ENCODE peak calls at places on chromosomes 13 and 19, in ten cellular contexts. M is GM23248, J is HCT116, G is PC-9, T is PC-3, L is OCI-LY7, N is Karpas-422, S is SK-N-SH, X is MM.1S, W is GM23338. Q is an unnamed sample.

GRCh38 chr13:21420706-21421105 is 38.4 kb downstream of the ZDHHC20 start:
- DNase-seq in L (no peak), W (no peak), S (no peak), X (no peak), J (no peak), M (peak; percentile 61), G (no peak), T (peak; percentile 8), N (no peak), Q (peak; percentile 17)

GRCh38 chr19:48933382-48933932 is at the start of gene DHDH:
- DNase-seq in N (peak; percentile 96), G (peak; percentile 93), W (peak; percentile 100), T (peak; percentile 93), X (peak; percentile 95), M (peak; percentile 71), S (peak; percentile 87), J (peak; percentile 92), L (peak; percentile 43), Q (peak; percentile 93)

GRCh38 chr19:4732680-4733114 is 9.1 kb upstream of the DPP9 start:
- DNase-seq in S (peak; percentile 87), G (peak; percentile 35), M (peak; percentile 75), X (peak; percentile 82), L (peak; percentile 85), W (peak; percentile 91), T (peak; percentile 87), J (peak; percentile 58), N (peak; percentile 91), Q (peak; percentile 75)

GRCh38 chr19:41887711-41888382 is 4.9 kb downstream of the ARHGEF1 start:
- DNase-seq in M (peak; percentile 49), J (peak; percentile 93), S (no peak), L (peak; percentile 89), N (no peak), G (peak; percentile 93), X (no peak), W (peak; percentile 92), T (peak; percentile 95), Q (peak; percentile 87)

GRCh38 chr19:12939292-12939606 is 840 bp downstream of the CALR start:
- DNase-seq in W (no peak), S (no peak), M (peak; percentile 90), L (peak; percentile 66), J (no peak), G (no peak), X (peak; percentile 64), N (peak; percentile 68), T (peak; percentile 18), Q (no peak)

GRCh38 chr19:55546822-55547614 is 1.7 kb upstream of the SBK3 start:
- DNase-seq in W (peak; percentile 46), L (no peak), G (peak; percentile 81), N (no peak), J (no peak), X (no peak), M (peak; percentile 79), T (peak; percentile 92), S (no peak), Q (peak; percentile 43)

GRCh38 chr19:49988433-49988832 is 27.5 kb upstream of the SIGLEC11 start:
- DNase-seq in N (no peak), T (peak; percentile 87), S (no peak), M (peak; percentile 80), X (no peak), L (no peak), W (no peak), J (no peak), G (no peak), Q (no peak)

GRCh38 chr13:76822691-76823267 is 63.4 kb downstream of the KCTD12 start:
- DNase-seq in T (peak; percentile 53), G (no peak), J (no peak), S (no peak), M (peak; percentile 74), L (peak; percentile 8), X (peak; percentile 53), W (no peak), N (peak; percentile 67), Q (no peak)

GRCh38 chr13:110576736-110577476 is 15.4 kb upstream of the RAB20 start:
- DNase-seq in M (no peak), X (no peak), S (no peak), G (no peak), J (no peak), W (no peak), T (no peak), N (no peak), L (no peak), Q (no peak)

GRCh38 chr13:22064854-22065646 is 394.2 kb downstream of the FGF9 start:
- DNase-seq in J (no peak), T (no peak), L (no peak), S (no peak), N (no peak), W (no peak), M (no peak), X (no peak), G (no peak), Q (no peak)

GRCh38 chr19:53511933-53512374 is 26.0 kb upstream of the ZNF331 start:
- DNase-seq in M (peak; percentile 83), T (peak; percentile 63), G (peak; percentile 44), W (peak; percentile 96), X (no peak), L (peak; percentile 59), J (peak; percentile 7), S (peak; percentile 79), N (peak; percentile 92), Q (peak; percentile 83)

GRCh38 chr13:73767747-73768315 is 366.4 kb downstream of the KLF12 start:
- DNase-seq in S (peak; percentile 22), G (no peak), J (no peak), N (peak; percentile 52), L (peak; percentile 37), W (peak; percentile 59), M (no peak), T (peak; percentile 27), X (no peak), Q (no peak)

GRCh38 chr13:20714563-20715339 is 11.3 kb downstream of the IL17D start:
- DNase-seq in T (no peak), L (no peak), W (no peak), M (peak; percentile 88), X (no peak), S (no peak), N (no peak), G (no peak), J (no peak), Q (peak; percentile 48)

GRCh38 chr19:33794578-33795369 is 1.9 kb upstream of the KCTD15 start:
- DNase-seq in X (no peak), T (no peak), N (no peak), G (no peak), M (peak; percentile 9), J (no peak), S (peak; percentile 73), W (peak; percentile 69), L (no peak), Q (no peak)

GRCh38 chr13:49064459-49064858 is 88.7 kb downstream of the FNDC3A start:
- DNase-seq in S (no peak), J (no peak), W (no peak), G (no peak), L (no peak), N (no peak), X (no peak), T (no peak), M (no peak), Q (no peak)

GRCh38 chr13:111183959-111184684 is 69.0 kb downstream of the ARHGEF7 start:
- DNase-seq in W (no peak), L (peak; percentile 53), M (no peak), X (no peak), S (no peak), T (no peak), N (no peak), J (no peak), G (no peak), Q (no peak)

GRCh38 chr13:23020246-23020843 is 160.4 kb upstream of the SGCG start:
- DNase-seq in M (peak; percentile 55), J (peak; percentile 61), L (peak; percentile 58), T (peak; percentile 66), N (peak; percentile 78), X (peak; percentile 30), G (no peak), S (peak; percentile 38), W (peak; percentile 71), Q (peak; percentile 64)

GRCh38 chr19:41327076-41327475 is 17.1 kb downstream of the CCDC97 start:
- DNase-seq in S (no peak), T (no peak), M (no peak), L (no peak), X (peak; percentile 37), G (no peak), W (no peak), N (no peak), J (no peak), Q (no peak)

GRCh38 chr19:1395194-1396018 is 5.9 kb downstream of the GAMT start:
- DNase-seq in L (no peak), T (no peak), X (no peak), W (no peak), N (no peak), G (no peak), S (peak; percentile 40), M (no peak), J (no peak), Q (no peak)
- H3K9me2 ChIP-seq in L (no peaks in the 10 kb centered on the region), T (no peaks in the 10 kb centered on the region), X (no peaks in the 10 kb centered on the region), W (no peaks in the 10 kb centered on the region), N (no peaks in the 10 kb centered on the region), G (no peaks in the 10 kb centered on the region), S (no peaks in the 10 kb centered on the region), M (no peaks in the 10 kb centered on the region), J (no peaks in the 10 kb centered on the region), Q (no peaks in the 10 kb centered on the region)

DNA sequence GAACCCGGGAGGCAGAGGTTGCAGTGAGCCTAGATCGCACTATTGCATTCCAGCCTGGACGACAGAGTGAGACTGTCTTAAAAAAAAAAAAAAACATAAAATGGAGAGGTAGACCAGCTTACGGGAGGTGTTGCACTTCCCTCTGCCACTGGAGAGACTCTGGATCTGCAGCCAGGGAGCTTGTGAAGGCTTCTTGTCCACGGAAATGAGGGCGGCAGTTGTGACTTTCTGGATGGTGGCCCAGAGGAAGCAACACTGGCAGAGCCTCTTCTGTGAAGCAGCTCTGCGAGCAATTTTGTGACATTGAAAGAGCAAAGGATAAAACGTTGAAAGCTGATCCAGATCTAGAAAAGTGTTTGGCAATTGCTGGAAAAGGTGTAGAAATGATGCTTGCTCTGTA is 10.4 kb downstream of the SPINT2 start:
- DNase-seq in J (no peak), M (no peak), T (no peak), W (no peak), N (no peak), G (no peak), X (no peak), L (no peak), S (no peak), Q (no peak)
- H3K79me2 ChIP-seq in J (peaks cover 100% of the 10 kb centered on the region), M (no peaks in the 10 kb centered on the region), T (peaks cover 99% of the 10 kb centered on the region), W (peaks cover 100% of the 10 kb centered on the region), N (no peaks in the 10 kb centered on the region), G (peaks cover 98% of the 10 kb centered on the region), X (no peaks in the 10 kb centered on the region), L (no peaks in the 10 kb centered on the region), S (no peaks in the 10 kb centered on the region), Q (peaks cover 93% of the 10 kb centered on the region)

GRCh38 chr19:18388328-18389094 is 2.6 kb downstream of the GDF15 start:
- DNase-seq in X (peak; percentile 76), M (peak; percentile 84), L (peak; percentile 87), S (peak; percentile 98), G (peak; percentile 69), T (peak; percentile 83), W (peak; percentile 85), N (peak; percentile 94), J (no peak), Q (peak; percentile 80)
- H3K4me3 ChIP-seq in X (peak overlapping the region; percentile 30), M (peak overlapping the region; percentile 75), L (peak overlapping the region; percentile 53), S (peak overlapping the region; percentile 60), G (peak overlapping the region; percentile 91), T (peak overlapping the region; percentile 61), W (peak overlapping the region; percentile 50), N (peak overlapping the region; percentile 38), J (peak overlapping the region; percentile 91), Q (no peak overlapping the region)

DNA sequence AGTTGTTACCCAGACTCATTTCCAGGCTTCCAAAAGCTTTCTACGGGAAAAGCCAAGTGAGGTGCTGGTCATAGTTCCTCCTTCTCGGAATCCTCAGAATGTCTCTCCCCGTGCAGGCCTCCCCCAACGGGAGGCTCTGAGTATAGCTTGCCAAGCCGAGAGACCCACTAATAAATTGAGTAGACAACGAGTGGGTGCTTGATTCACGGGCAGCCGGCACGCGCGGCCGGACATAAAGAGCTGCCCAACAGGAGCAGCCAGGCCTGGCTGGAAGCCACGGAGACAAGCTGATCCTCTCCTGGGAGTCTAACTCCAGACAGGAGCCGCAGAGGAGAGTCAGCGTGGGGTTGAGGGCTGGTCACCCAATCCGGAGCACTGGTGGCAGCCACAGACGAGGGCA is 43.4 kb upstream of the MEDAG start:
- DNase-seq in M (no peak), W (peak; percentile 30), T (no peak), N (no peak), X (no peak), J (no peak), L (no peak), G (no peak), S (no peak), Q (no peak)
- H3K9me2 ChIP-seq in M (no peaks in the 10 kb centered on the region), W (no peaks in the 10 kb centered on the region), T (no peaks in the 10 kb centered on the region), N (no peaks in the 10 kb centered on the region), X (no peaks in the 10 kb centered on the region), J (no peaks in the 10 kb centered on the region), L (no peaks in the 10 kb centered on the region), G (no peaks in the 10 kb centered on the region), S (no peaks in the 10 kb centered on the region), Q (no peaks in the 10 kb centered on the region)

Q was measured in hepatocyte.